ENCODE peak calls at places on chromosomes 5 and 9, in five cellular contexts. O is AG04449, S is A549, R is GM12864, C is IMR-90. B is an unnamed sample.
A peak's percentile ranks its signal among the peaks of the same experiment; 100 is the strongest.

GRCh38 chr9:19229725-19230355 is 653 bp upstream of the DENND4C start:
- DNase-seq in O (no peak), S (peak; percentile 76), C (no peak), R (peak; percentile 30), B (no peak)

GRCh38 chr5:108681079-108681921 is 66.4 kb upstream of the FER start:
- DNase-seq in R (peak; percentile 73), C (peak; percentile 78), O (peak; percentile 37), S (peak; percentile 76), B (peak; percentile 63)

GRCh38 chr9:137128158-137129088 is 10.5 kb upstream of the GRIN1 start:
- DNase-seq in C (no peak), R (no peak), S (no peak), O (no peak), B (no peak)

GRCh38 chr9:69202556-69202955 is 28.5 kb downstream of the TJP2 start:
- DNase-seq in R (no peak), S (no peak), C (no peak), O (no peak), B (no peak)

GRCh38 chr9:6645153-6646027 is at the start of gene GLDC:
- DNase-seq in R (peak; percentile 58), S (peak; percentile 91), C (no peak), O (no peak), B (peak; percentile 15)

GRCh38 chr9:133112361-133113026 is 8.5 kb downstream of the RALGDS start:
- DNase-seq in O (no peak), R (no peak), S (no peak), C (no peak), B (no peak)

GRCh38 chr9:13688223-13688989 is 408.9 kb upstream of the MPDZ start:
- DNase-seq in R (no peak), O (no peak), S (no peak), C (no peak), B (no peak)

GRCh38 chr9:111902396-111903147 is 6.0 kb downstream of the UGCG start:
- DNase-seq in O (no peak), R (no peak), C (peak; percentile 70), S (no peak), B (no peak)

GRCh38 chr5:54062958-54063357 is 247.4 kb downstream of the ARL15 start:
- DNase-seq in R (no peak), S (no peak), O (peak; percentile 67), C (peak; percentile 78), B (no peak)

GRCh38 chr9:12502520-12502919 is 190.7 kb upstream of the TYRP1 start:
- DNase-seq in C (no peak), R (no peak), O (no peak), S (no peak), B (no peak)

GRCh38 chr9:133048595-133048994 is 13.2 kb upstream of the CEL start:
- DNase-seq in S (peak; percentile 35), C (peak; percentile 11), O (no peak), R (no peak), B (no peak)

GRCh38 chr5:110439280-110439679 is 287.2 kb downstream of the TMEM232 start:
- DNase-seq in O (no peak), S (no peak), R (no peak), C (no peak), B (no peak)

GRCh38 chr9:105608685-105609598 is 51.0 kb downstream of the FKTN start:
- DNase-seq in S (peak; percentile 52), O (peak; percentile 2), R (peak; percentile 19), C (peak; percentile 59), B (peak; percentile 1)

GRCh38 chr5:90940227-90940995 is 381.8 kb downstream of the ADGRV1 start:
- DNase-seq in R (peak; percentile 18), O (no peak), C (peak; percentile 60), S (peak; percentile 40), B (no peak)

GRCh38 chr9:10835791-10836463 is 223.1 kb upstream of the PTPRD start:
- DNase-seq in R (no peak), S (no peak), O (no peak), C (no peak), B (no peak)

GRCh38 chr5:72938206-72938605 is 17.6 kb upstream of the FCHO2 start:
- DNase-seq in O (no peak), S (no peak), R (no peak), C (peak; percentile 32), B (no peak)

GRCh38 chr5:118775790-118776499 is 212.4 kb downstream of the DTWD2 start:
- DNase-seq in C (no peak), R (no peak), S (no peak), O (no peak), B (no peak)

GRCh38 chr5:60343102-60343501 is 356.9 kb downstream of the DEPDC1B start:
- DNase-seq in C (no peak), O (no peak), R (no peak), S (no peak), B (no peak)

GRCh38 chr5:175336781-175337180 is 107.2 kb downstream of the DRD1 start:
- DNase-seq in S (no peak), R (no peak), C (no peak), O (no peak), B (no peak)

GRCh38 chr5:103243665-103244064 is 14.9 kb upstream of the MACIR start:
- DNase-seq in O (no peak), C (peak; percentile 67), R (no peak), S (no peak), B (no peak)

GRCh38 chr5:16934669-16935068 is 1.4 kb downstream of the MYO10 start:
- DNase-seq in C (peak; percentile 45), O (no peak), R (no peak), S (no peak), B (no peak)

GRCh38 chr5:16933337-16933736 is 2.8 kb downstream of the MYO10 start:
- DNase-seq in R (no peak), C (no peak), O (no peak), S (no peak), B (no peak)

GRCh38 chr5:16935271-16936149 is 578 bp downstream of the MYO10 start:
- DNase-seq in S (peak; percentile 39), C (no peak), R (no peak), O (no peak), B (no peak)

GRCh38 chr5:16932401-16932800 is 3.7 kb downstream of the MYO10 start:
- DNase-seq in C (no peak), S (no peak), R (no peak), O (no peak), B (no peak)

GRCh38 chr5:16934123-16934522 is 2.0 kb downstream of the MYO10 start:
- DNase-seq in S (peak; percentile 80), O (no peak), R (no peak), C (peak; percentile 80), B (peak; percentile 77)
- H3K4me3 ChIP-seq in S (peak overlapping the region; percentile 89), O (peak overlapping the region; percentile 67), R (no peak overlapping the region), C (peak overlapping the region; percentile 85), B (peak overlapping the region; percentile 96)

GRCh38 chr9:125749951-125750655 is 2.9 kb downstream of the PBX3 start:
- DNase-seq in R (no peak), C (peak; percentile 79), O (no peak), S (no peak), B (no peak)
- H3K4me3 ChIP-seq in R (no peak overlapping the region), C (no peak overlapping the region), O (no peak overlapping the region), S (no peak overlapping the region), B (peak overlapping the region; percentile 64)

DNA sequence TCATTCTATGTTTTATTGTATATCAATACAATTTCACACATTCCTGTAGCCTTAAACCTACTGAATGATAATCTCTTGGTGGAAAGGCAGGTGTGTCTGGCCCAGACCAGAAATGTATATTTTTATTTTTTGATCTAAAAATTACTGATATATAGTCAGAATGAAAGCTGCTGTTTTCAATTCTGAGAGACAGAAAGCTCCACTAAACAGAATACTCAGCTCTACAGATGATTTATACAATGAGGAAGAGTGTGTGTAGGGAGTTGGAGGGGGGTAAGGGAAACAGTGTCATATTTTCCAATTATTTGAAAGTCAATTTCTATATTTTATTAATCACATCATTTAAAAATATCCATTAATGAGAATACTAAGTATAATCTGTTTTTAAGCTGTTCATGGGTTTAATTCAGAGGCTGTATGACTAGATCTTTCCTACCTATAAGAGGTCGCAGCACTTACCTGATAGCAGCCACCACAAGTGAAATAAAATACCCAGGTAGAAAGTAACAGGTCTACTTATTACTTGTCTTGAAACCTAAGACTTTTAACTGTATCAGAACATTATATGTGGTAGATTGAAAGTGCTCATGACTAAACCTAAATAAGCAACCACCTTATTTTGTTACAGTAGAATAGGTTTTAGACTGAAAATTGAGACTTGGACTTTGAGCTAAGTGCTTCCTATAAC is 183.4 kb downstream of the TMC1 start:
- DNase-seq in C (no peak), O (no peak), R (no peak), S (no peak), B (no peak)
- H3K4me3 ChIP-seq in C (no peak overlapping the region), O (no peak overlapping the region), R (no peak overlapping the region), S (no peak overlapping the region), B (no peak overlapping the region)

DNA sequence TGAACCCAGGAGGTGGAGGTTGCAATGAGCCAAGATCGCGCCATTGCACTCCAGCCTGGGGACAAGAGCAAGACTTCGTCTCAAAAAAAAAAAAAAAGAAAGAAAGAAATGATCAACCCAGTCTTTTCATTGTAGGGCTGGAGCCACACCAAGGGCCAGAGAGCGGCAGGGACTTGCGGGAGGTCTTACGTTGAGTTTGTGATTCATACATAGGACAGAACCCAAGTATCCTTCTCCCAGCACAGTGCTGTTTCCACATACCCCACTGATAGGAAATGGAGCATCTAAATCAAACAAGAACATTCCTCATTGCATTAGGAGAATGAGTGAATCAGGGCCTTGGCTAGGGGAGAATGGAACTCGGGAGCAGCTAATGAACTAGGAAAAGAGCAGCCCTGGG is 3.5 kb upstream of the TNIP1 start:
- DNase-seq in S (no peak), R (no peak), C (peak; percentile 32), O (no peak), B (no peak)
- H3K4me3 ChIP-seq in S (no peak overlapping the region), R (peak overlapping the region; percentile 83), C (no peak overlapping the region), O (no peak overlapping the region), B (no peak overlapping the region)

DNA sequence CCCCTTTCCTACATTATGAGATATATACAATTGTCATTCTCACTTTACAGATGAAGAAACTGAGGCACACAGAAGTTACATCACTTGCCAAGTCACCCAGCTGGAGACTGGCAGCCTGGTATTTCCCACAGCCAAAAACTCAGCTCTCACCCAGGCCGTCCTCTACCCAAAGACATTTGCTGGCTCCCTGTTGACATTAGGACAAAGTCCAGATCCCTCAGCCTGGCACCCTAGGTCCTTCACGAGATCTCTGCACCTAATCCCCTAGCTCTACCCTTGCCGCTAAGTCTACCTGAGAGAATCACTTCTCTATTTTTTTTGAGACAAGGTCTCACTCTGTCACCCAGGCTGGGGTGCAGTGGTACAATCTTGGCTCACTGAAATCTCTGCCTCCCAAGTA is 26.8 kb upstream of the LHX2 start:
- DNase-seq in R (no peak), O (no peak), C (no peak), S (no peak), B (no peak)
- H3K4me3 ChIP-seq in R (no peak overlapping the region), O (no peak overlapping the region), C (no peak overlapping the region), S (no peak overlapping the region), B (no peak overlapping the region)

GRCh38 chr9:95007470-95007869 is 281.0 kb downstream of the AOPEP start:
- DNase-seq in O (no peak), S (no peak), R (no peak), C (no peak), B (no peak)

GRCh38 chr9:95005276-95006141 is 279.0 kb downstream of the AOPEP start:
- DNase-seq in C (no peak), S (peak; percentile 68), O (no peak), R (no peak), B (no peak)

GRCh38 chr9:95009459-95009858 is 283.0 kb downstream of the AOPEP start:
- DNase-seq in C (no peak), S (peak; percentile 85), R (no peak), O (no peak), B (no peak)

GRCh38 chr9:95010431-95010838 is 283.9 kb downstream of the AOPEP start:
- DNase-seq in C (no peak), R (no peak), S (no peak), O (no peak), B (no peak)

GRCh38 chr9:95008151-95008771 is 281.8 kb downstream of the AOPEP start:
- DNase-seq in C (no peak), S (peak; percentile 84), R (no peak), O (no peak), B (no peak)
- H3K4me3 ChIP-seq in C (peak overlapping the region; percentile 9), S (peak overlapping the region; percentile 87), R (no peak overlapping the region), O (peak overlapping the region; percentile 77), B (peak overlapping the region; percentile 70)

B was measured in Panc1.